ENCODE peak calls at places on chromosomes 5 and 9, in eight cellular contexts. J, R, W, P, E, Q, S and F are unnamed samples.
A peak's percentile ranks its signal among the peaks of the same experiment; 100 is the strongest.

GRCh38 chr5:83632874-83633273 is 87.8 kb downstream of the HAPLN1 start:
- DNase-seq in J (no peak), R (no peak), W (no peak), P (no peak), E (no peak), Q (no peak), S (no peak), F (no peak)

GRCh38 chr5:97400537-97400936 is 217.5 kb upstream of the RIOK2 start:
- DNase-seq in J (no peak), R (no peak), W (no peak), P (no peak), E (no peak), Q (no peak), S (no peak), F (no peak)

GRCh38 chr9:22446589-22446949 is at the start of gene DMRTA1:
- DNase-seq in J (no peak), R (peak; percentile 59), W (peak; percentile 90), P (peak; percentile 84), E (no peak), Q (no peak), S (no peak), F (peak; percentile 65)

GRCh38 chr5:111548992-111549649 is 36.8 kb upstream of the STARD4 start:
- DNase-seq in J (no peak), R (no peak), W (no peak), P (no peak), E (no peak), Q (no peak), S (no peak), F (no peak)

GRCh38 chr9:136685792-136686533 is 1.3 kb downstream of the AGPAT2 start:
- DNase-seq in J (no peak), R (no peak), W (no peak), P (peak; percentile 29), E (peak; percentile 17), Q (no peak), S (no peak), F (no peak)

GRCh38 chr9:106697799-106698591 is 165.0 kb upstream of the ZNF462 start:
- DNase-seq in J (peak; percentile 73), R (peak; percentile 52), W (peak; percentile 36), P (peak; percentile 80), E (no peak), Q (no peak), S (no peak), F (peak; percentile 90)

GRCh38 chr5:91535508-91535907 is 152.4 kb upstream of the ARRDC3 start:
- DNase-seq in J (no peak), R (no peak), W (no peak), P (no peak), E (no peak), Q (no peak), S (no peak), F (no peak)

GRCh38 chr5:155872801-155873200 is 454.2 kb upstream of the SGCD start:
- DNase-seq in J (no peak), R (no peak), W (no peak), P (no peak), E (no peak), Q (no peak), S (no peak), F (no peak)

GRCh38 chr5:137072376-137073174 is 426.6 kb downstream of the SPOCK1 start:
- DNase-seq in J (no peak), R (no peak), W (no peak), P (no peak), E (no peak), Q (no peak), S (no peak), F (peak; percentile 61)

GRCh38 chr9:38181216-38181615 is 112.2 kb upstream of the SHB start:
- DNase-seq in J (no peak), R (no peak), W (no peak), P (no peak), E (no peak), Q (no peak), S (no peak), F (no peak)

GRCh38 chr9:78296208-78296892 is 575 bp upstream of the PSAT1 start:
- DNase-seq in J (peak; percentile 52), R (peak; percentile 45), W (peak; percentile 50), P (peak; percentile 42), E (peak; percentile 56), Q (no peak), S (peak; percentile 65), F (peak; percentile 81)

GRCh38 chr5:79853676-79854418 is 137.2 kb downstream of the MTX3 start:
- DNase-seq in J (no peak), R (no peak), W (no peak), P (no peak), E (no peak), Q (no peak), S (no peak), F (no peak)

GRCh38 chr9:98365227-98365669 is 109.8 kb upstream of the TBC1D2 start:
- DNase-seq in J (no peak), R (no peak), W (peak; percentile 29), P (no peak), E (peak; percentile 55), Q (no peak), S (no peak), F (no peak)

GRCh38 chr5:666816-667498 is 26.2 kb downstream of the TPPP start:
- DNase-seq in J (no peak), R (no peak), W (no peak), P (no peak), E (no peak), Q (no peak), S (no peak), F (no peak)

GRCh38 chr5:148966937-148967336 is 95.9 kb downstream of the SH3TC2 start:
- DNase-seq in J (no peak), R (no peak), W (peak; percentile 7), P (no peak), E (no peak), Q (no peak), S (no peak), F (no peak)

GRCh38 chr9:93575706-93576295 is 583 bp upstream of the PHF2 start:
- DNase-seq in J (no peak), R (peak; percentile 38), W (peak; percentile 54), P (peak; percentile 53), E (peak; percentile 41), Q (no peak), S (peak; percentile 82), F (peak; percentile 56)

GRCh38 chr9:92534199-92535159 is 1.3 kb downstream of the ECM2 start:
- DNase-seq in J (no peak), R (no peak), W (no peak), P (no peak), E (no peak), Q (no peak), S (no peak), F (no peak)

GRCh38 chr9:99141849-99142248 is 36.9 kb downstream of the TGFBR1 start:
- DNase-seq in J (no peak), R (no peak), W (no peak), P (no peak), E (no peak), Q (no peak), S (no peak), F (no peak)

GRCh38 chr9:127346584-127346983 is 50.4 kb upstream of the SLC2A8 start:
- DNase-seq in J (no peak), R (no peak), W (no peak), P (no peak), E (no peak), Q (no peak), S (no peak), F (no peak)

GRCh38 chr5:160315968-160316367 is 3.6 kb upstream of the CCNJL start:
- DNase-seq in J (peak; percentile 33), R (no peak), W (peak; percentile 69), P (no peak), E (peak; percentile 88), Q (no peak), S (no peak), F (no peak)

GRCh38 chr9:122912964-122913673 is at the start of gene ZBTB6:
- DNase-seq in J (peak; percentile 83), R (peak; percentile 76), W (peak; percentile 85), P (peak; percentile 52), E (peak; percentile 90), Q (peak; percentile 59), S (peak; percentile 88), F (peak; percentile 75)

GRCh38 chr9:15509931-15510788 is 610 bp downstream of the PSIP1 start:
- DNase-seq in J (peak; percentile 34), R (peak; percentile 55), W (peak; percentile 56), P (peak; percentile 50), E (peak; percentile 18), Q (peak; percentile 38), S (peak; percentile 88), F (no peak)

GRCh38 chr9:14031015-14031414 is 282.9 kb downstream of the NFIB start:
- DNase-seq in J (no peak), R (no peak), W (no peak), P (peak; percentile 18), E (no peak), Q (no peak), S (no peak), F (no peak)

GRCh38 chr9:114174876-114175771 is 19.8 kb downstream of the COL27A1 start:
- DNase-seq in J (no peak), R (peak; percentile 56), W (peak; percentile 38), P (peak; percentile 45), E (no peak), Q (no peak), S (no peak), F (no peak)

GRCh38 chr5:172417983-172418630 is 36.2 kb downstream of the SH3PXD2B start:
- DNase-seq in J (no peak), R (peak; percentile 65), W (peak; percentile 76), P (peak; percentile 84), E (no peak), Q (no peak), S (no peak), F (peak; percentile 98)

GRCh38 chr5:67287795-67288194 is 91.2 kb upstream of the CD180 start:
- DNase-seq in J (no peak), R (no peak), W (no peak), P (no peak), E (no peak), Q (no peak), S (no peak), F (no peak)

GRCh38 chr5:128213340-128213739 is 129.8 kb downstream of the SLC12A2 start:
- DNase-seq in J (peak; percentile 45), R (peak; percentile 33), W (peak; percentile 56), P (no peak), E (peak; percentile 76), Q (no peak), S (no peak), F (peak; percentile 55)

GRCh38 chr5:40429258-40430111 is 250.2 kb upstream of the PTGER4 start:
- DNase-seq in J (no peak), R (no peak), W (no peak), P (no peak), E (no peak), Q (no peak), S (no peak), F (no peak)

GRCh38 chr5:173884402-173885053 is 3.6 kb upstream of the CPEB4 start:
- DNase-seq in J (no peak), R (no peak), W (peak; percentile 78), P (no peak), E (peak; percentile 53), Q (no peak), S (peak; percentile 82), F (no peak)

GRCh38 chr5:127101533-127101932 is 28.2 kb upstream of the C5orf63 start:
- DNase-seq in J (no peak), R (no peak), W (no peak), P (no peak), E (no peak), Q (no peak), S (no peak), F (no peak)

GRCh38 chr5:139061274-139061673 is 136.9 kb downstream of the SIL1 start:
- DNase-seq in J (no peak), R (no peak), W (no peak), P (peak; percentile 48), E (no peak), Q (no peak), S (no peak), F (peak; percentile 91)

GRCh38 chr5:131968396-131968954 is 23.0 kb upstream of the MEIKIN start:
- DNase-seq in J (no peak), R (no peak), W (no peak), P (no peak), E (no peak), Q (no peak), S (no peak), F (no peak)